ENCODE peak calls at places on chromosomes 12 and 14, in nine cellular contexts. H is H7, M is dorsolateral prefrontal cortex, J is IMR-90, K is psoas muscle, R is iPS DF 6.9, C is fibroblast of the aortic adventitia, X is lung, E is fibroblast of pulmonary artery. P is an unnamed sample.

GRCh38 chr12:121673013-121673441 is 3.6 kb upstream of the MORN3 start:
- DNase-seq in H (peak; percentile 70), M (no peak), J (no peak), K (peak; percentile 41), R (no peak), C (no peak), X (peak; percentile 33), E (no peak), P (no peak)

GRCh38 chr14:22262881-22263280 is 326.1 kb downstream of the DAD1 start:
- DNase-seq in H (no peak), M (no peak), J (no peak), K (no peak), R (no peak), C (no peak), X (no peak), E (no peak), P (no peak)

GRCh38 chr12:56836317-56836716 is 73.2 kb downstream of the HSD17B6 start:
- DNase-seq in H (no peak), M (no peak), J (no peak), K (peak; percentile 17), R (no peak), C (peak; percentile 23), X (peak; percentile 78), E (peak; percentile 26), P (peak; percentile 67)

GRCh38 chr14:50954811-50955372 is 10.6 kb upstream of the PYGL start:
- DNase-seq in H (peak; percentile 61), M (no peak), J (peak; percentile 79), K (no peak), R (no peak), C (peak; percentile 83), X (no peak), E (peak; percentile 83), P (peak; percentile 69)

GRCh38 chr14:86799244-86799647 is 1193.7 kb downstream of the GALC start:
- DNase-seq in H (no peak), M (no peak), J (peak; percentile 98), K (no peak), R (no peak), C (peak; percentile 99), X (no peak), E (peak; percentile 96), P (peak; percentile 75)

GRCh38 chr12:120234643-120235368 is 30.7 kb downstream of the PXN start:
- DNase-seq in H (peak; percentile 74), M (peak; percentile 62), J (peak; percentile 97), K (peak; percentile 91), R (no peak), C (peak; percentile 99), X (peak; percentile 79), E (peak; percentile 96), P (peak; percentile 95)

GRCh38 chr12:122467983-122468382 is 32.7 kb downstream of the ZCCHC8 start:
- DNase-seq in H (no peak), M (no peak), J (no peak), K (no peak), R (no peak), C (no peak), X (no peak), E (no peak), P (no peak)

GRCh38 chr12:96190403-96191170 is 3.6 kb upstream of the ELK3 start:
- DNase-seq in H (no peak), M (no peak), J (peak; percentile 65), K (no peak), R (no peak), C (peak; percentile 79), X (no peak), E (peak; percentile 37), P (peak; percentile 60)

GRCh38 chr14:56487090-56487667 is 92.4 kb upstream of the TMEM260 start:
- DNase-seq in H (no peak), M (no peak), J (peak; percentile 32), K (no peak), R (no peak), C (peak; percentile 55), X (no peak), E (peak; percentile 63), P (peak; percentile 37)

GRCh38 chr12:42299392-42300308 is 26.2 kb downstream of the ZCRB1 start:
- DNase-seq in H (no peak), M (no peak), J (peak; percentile 80), K (no peak), R (no peak), C (peak; percentile 24), X (no peak), E (peak; percentile 46), P (no peak)

GRCh38 chr14:69356903-69357543 is 41.1 kb downstream of the ERH start:
- DNase-seq in H (peak; percentile 19), M (no peak), J (no peak), K (no peak), R (no peak), C (no peak), X (no peak), E (no peak), P (no peak)

GRCh38 chr14:85093631-85094330 is 436.2 kb upstream of the FLRT2 start:
- DNase-seq in H (no peak), M (no peak), J (peak; percentile 5), K (no peak), R (no peak), C (peak; percentile 14), X (no peak), E (peak; percentile 8), P (no peak)

GRCh38 chr14:85088231-85088630 is 441.7 kb upstream of the FLRT2 start:
- DNase-seq in H (no peak), M (no peak), J (no peak), K (no peak), R (no peak), C (peak; percentile 69), X (no peak), E (peak; percentile 17), P (peak; percentile 60)

GRCh38 chr14:85085981-85086380 is 444.0 kb upstream of the FLRT2 start:
- DNase-seq in H (no peak), M (no peak), J (no peak), K (no peak), R (no peak), C (no peak), X (no peak), E (no peak), P (no peak)

GRCh38 chr14:85087201-85087600 is 442.7 kb upstream of the FLRT2 start:
- DNase-seq in H (no peak), M (no peak), J (peak; percentile 38), K (no peak), R (no peak), C (peak; percentile 27), X (no peak), E (no peak), P (no peak)

DNA sequence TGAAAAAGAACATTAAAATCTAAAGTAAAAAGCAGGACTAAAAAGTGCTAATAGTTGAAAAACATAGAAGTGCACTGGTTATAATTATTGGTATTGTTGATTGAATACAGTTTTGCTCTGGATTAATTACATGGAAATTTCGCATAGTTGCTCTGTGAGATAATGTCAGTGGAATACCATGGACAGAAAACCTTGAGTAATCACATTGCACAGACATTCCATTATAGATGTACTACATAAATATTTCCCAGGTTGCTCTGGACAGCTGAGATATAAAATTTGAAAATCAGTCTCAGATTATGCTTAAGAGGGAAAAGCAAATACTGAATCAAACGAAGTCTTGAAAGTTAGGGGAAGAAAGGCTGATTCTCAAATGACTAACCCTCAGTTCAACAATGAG is 439.3 kb upstream of the FLRT2 start:
- DNase-seq in H (no peak), M (no peak), J (peak; percentile 1), K (no peak), R (no peak), C (peak; percentile 0), X (no peak), E (peak; percentile 12), P (no peak)
- H3K4me3 ChIP-seq in H (no peak overlapping the region), M (no peak overlapping the region), J (no peak overlapping the region), K (no peak overlapping the region), R (no peak overlapping the region), C (no peak overlapping the region), X (no peak overlapping the region), E (no peak overlapping the region), P (no peak overlapping the region)

DNA sequence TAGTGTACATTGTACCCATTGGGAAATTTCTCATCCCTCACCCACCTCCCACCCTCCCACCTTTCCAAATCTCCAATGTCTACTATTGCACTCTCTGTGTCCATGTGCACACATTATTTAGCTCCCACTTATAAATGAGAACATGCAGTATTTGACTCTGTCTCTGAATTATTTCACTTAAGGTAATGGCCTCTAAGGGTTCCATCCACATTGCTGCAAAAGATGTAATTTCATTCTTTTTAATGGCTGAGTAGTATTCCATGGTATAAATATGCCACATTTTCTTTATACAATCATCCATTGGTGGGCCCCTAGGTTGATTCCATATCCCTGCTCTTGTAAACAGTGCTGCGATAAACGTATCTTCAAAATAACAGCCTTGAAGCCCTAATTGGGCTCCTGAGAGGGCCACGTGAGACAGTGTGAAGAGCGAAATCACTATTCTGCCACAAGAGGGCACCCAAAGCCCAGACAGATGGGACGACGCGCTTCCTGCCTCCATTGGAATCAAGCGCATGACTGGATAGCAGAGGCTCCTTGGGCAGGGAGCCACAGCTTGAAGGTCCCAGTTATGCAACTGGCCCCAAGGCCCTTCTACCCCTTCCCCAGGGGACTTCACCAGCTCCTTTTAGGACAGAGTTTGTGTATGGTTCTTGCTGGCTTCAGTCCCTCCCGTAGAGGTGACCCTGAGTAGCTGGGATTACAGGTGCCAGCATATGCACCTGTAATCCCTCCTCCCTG is 21.3 kb upstream of the CD27 start:
- DNase-seq in H (peak; percentile 87), M (peak; percentile 78), J (peak; percentile 90), K (peak; percentile 86), R (peak; percentile 89), C (peak; percentile 96), X (peak; percentile 87), E (peak; percentile 96), P (peak; percentile 94)
- H3K4me3 ChIP-seq in H (no peak overlapping the region), M (no peak overlapping the region), J (no peak overlapping the region), K (no peak overlapping the region), R (no peak overlapping the region), C (no peak overlapping the region), X (no peak overlapping the region), E (no peak overlapping the region), P (no peak overlapping the region)

GRCh38 chr14:105487986-105488777 is 1.5 kb downstream of the CRIP1 start:
- DNase-seq in H (no peak), M (no peak), J (no peak), K (peak; percentile 18), R (no peak), C (no peak), X (no peak), E (no peak), P (no peak)
- H3K4me3 ChIP-seq in H (no peak overlapping the region), M (no peak overlapping the region), J (no peak overlapping the region), K (peak overlapping the region; percentile 75), R (no peak overlapping the region), C (no peak overlapping the region), X (peak overlapping the region; percentile 18), E (no peak overlapping the region), P (peak overlapping the region; percentile 6)

GRCh38 chr12:4812621-4813327 is 92.6 kb downstream of the GALNT8 start:
- DNase-seq in H (no peak), M (no peak), J (no peak), K (no peak), R (no peak), C (no peak), X (no peak), E (no peak), P (no peak)

GRCh38 chr12:4814485-4814884 is 94.3 kb downstream of the GALNT8 start:
- DNase-seq in H (no peak), M (no peak), J (no peak), K (no peak), R (no peak), C (no peak), X (no peak), E (no peak), P (no peak)

GRCh38 chr12:4810219-4810671 is 90.0 kb downstream of the GALNT8 start:
- DNase-seq in H (no peak), M (no peak), J (no peak), K (no peak), R (no peak), C (no peak), X (no peak), E (no peak), P (no peak)

GRCh38 chr12:4816776-4817530 is 92.8 kb upstream of the KCNA1 start:
- DNase-seq in H (no peak), M (no peak), J (no peak), K (no peak), R (no peak), C (no peak), X (no peak), E (no peak), P (no peak)

GRCh38 chr12:4813741-4814140 is 93.5 kb downstream of the GALNT8 start:
- DNase-seq in H (no peak), M (no peak), J (no peak), K (no peak), R (no peak), C (no peak), X (no peak), E (no peak), P (no peak)
- H3K4me3 ChIP-seq in H (no peak overlapping the region), M (no peak overlapping the region), J (no peak overlapping the region), K (no peak overlapping the region), R (no peak overlapping the region), C (no peak overlapping the region), X (no peak overlapping the region), E (no peak overlapping the region), P (no peak overlapping the region)